ENCODE peak calls at places on chromosomes 7 and 10, in nine cellular contexts. G is fibroblast of lung, S is lower lobe of right lung, V is heart left ventricle, A is upper lobe of right lung, R is fibroblast of the aortic adventitia, X is left ventricle myocardium inferior, C is astrocyte of the spinal cord, Q is fibroblast of villous mesenchyme. K is an unnamed sample.

GRCh38 chr7:41578700-41579099 is 124.2 kb downstream of the INHBA start:
- DNase-seq in Q (no peak), G (no peak), C (no peak), V (no peak), S (no peak), X (no peak), R (no peak), A (no peak), K (no peak)

GRCh38 chr10:71996598-71997371 is 32.6 kb downstream of the CHST3 start:
- DNase-seq in A (no peak), R (no peak), S (no peak), X (no peak), C (no peak), G (no peak), V (no peak), Q (no peak), K (no peak)

GRCh38 chr7:75892634-75893272 is 13.9 kb downstream of the RHBDD2 start:
- DNase-seq in G (peak), C (no peak), S (peak), R (peak), Q (peak), V (peak), A (peak), X (peak), K (no peak)

GRCh38 chr10:79406683-79407396 is 38.6 kb downstream of the ZCCHC24 start:
- DNase-seq in V (peak), C (no peak), R (no peak), A (no peak), G (no peak), Q (no peak), X (no peak), S (peak), K (no peak)

GRCh38 chr10:98299341-98299740 is 31.3 kb upstream of the LOXL4 start:
- DNase-seq in S (no peak), C (no peak), Q (peak), G (peak), X (no peak), V (no peak), A (no peak), R (no peak), K (no peak)

GRCh38 chr10:69418052-69418752 is 1.5 kb upstream of the TACR2 start:
- DNase-seq in C (no peak), Q (peak), R (no peak), A (no peak), G (no peak), X (no peak), V (no peak), S (no peak), K (no peak)

GRCh38 chr7:3191545-3191944 is 109.5 kb upstream of the SDK1 start:
- DNase-seq in R (no peak), S (no peak), V (no peak), A (no peak), C (no peak), X (no peak), G (no peak), Q (no peak), K (no peak)

GRCh38 chr7:148434887-148435286 is 155.7 kb upstream of the C7orf33 start:
- DNase-seq in V (no peak), A (no peak), X (no peak), Q (no peak), R (no peak), G (no peak), S (no peak), C (no peak), K (no peak)

GRCh38 chr10:113138937-113139585 is 189.0 kb downstream of the TCF7L2 start:
- DNase-seq in Q (peak), C (no peak), R (no peak), V (no peak), S (no peak), X (no peak), A (no peak), G (no peak), K (no peak)

GRCh38 chr7:5396542-5396941 is 27.1 kb downstream of the TNRC18 start:
- DNase-seq in S (peak), A (peak), C (no peak), R (no peak), V (no peak), X (no peak), Q (peak), G (peak), K (no peak)
- TF ChIP-seq CTCF in S (peak), A (peak), C (no peak), R (no peak), V (no peak), X (peak), Q (peak), G (no peak), K (no peak)

DNA sequence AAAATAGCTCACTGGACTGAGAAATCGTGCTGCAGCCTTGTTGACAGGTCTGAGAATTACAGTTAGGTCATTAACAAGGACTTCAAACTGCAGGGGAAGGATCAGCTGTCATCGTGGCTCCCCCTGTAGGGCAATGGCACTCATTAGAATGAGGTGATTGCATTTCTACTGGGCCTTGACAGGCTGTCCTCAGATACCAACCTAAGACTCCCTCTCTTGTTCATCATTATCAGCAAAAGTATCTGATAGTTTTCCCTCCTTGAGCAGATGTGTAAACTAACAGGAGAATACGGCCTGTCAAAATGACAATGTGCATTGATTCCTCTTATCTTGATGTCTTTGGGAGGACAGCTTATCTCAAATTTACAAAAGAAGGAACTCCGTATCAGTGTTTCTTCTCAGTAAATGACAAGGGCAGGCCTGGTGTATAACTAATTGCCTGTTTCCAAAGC is 648.5 kb upstream of the LRRN3 start:
- DNase-seq in Q (peak), G (peak), C (peak), S (no peak), A (no peak), X (no peak), V (no peak), R (no peak), K (no peak)
- H3K4me3 ChIP-seq in Q (no peak), G (no peak), C (no peak), S (no peak), A (no peak), X (no peak), V (no peak), R (no peak), K (no peak)

DNA sequence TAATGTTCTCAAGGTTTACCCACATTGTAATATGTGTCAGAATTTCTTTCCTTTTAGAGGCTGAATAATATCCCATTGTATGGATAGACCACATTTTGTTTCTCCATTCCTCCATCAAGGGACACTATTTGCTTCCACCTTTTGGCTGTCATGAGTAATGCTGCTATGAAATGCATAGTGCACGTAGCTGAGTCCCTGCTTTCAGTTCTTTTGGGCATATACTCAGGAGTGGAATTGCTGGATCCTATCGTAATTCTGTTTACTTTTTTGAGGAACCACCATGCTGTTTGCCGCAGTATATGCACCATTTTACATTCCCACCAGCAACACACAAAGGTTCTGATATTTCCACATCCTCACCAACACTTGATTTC is 60.0 kb downstream of the PRF1 start:
- DNase-seq in A (no peak), R (peak), G (peak), V (no peak), C (no peak), S (no peak), Q (peak), X (no peak), K (no peak)
- TF ChIP-seq CTCF in A (peak), R (peak), G (peak), V (no peak), C (peak), S (no peak), Q (peak), X (peak), K (peak)

GRCh38 chr7:32894171-32894570 is 2.6 kb upstream of the KBTBD2 start:
- DNase-seq in G (no peak), X (no peak), A (no peak), V (no peak), C (no peak), S (no peak), Q (no peak), R (no peak), K (no peak)
- H3K4me3 ChIP-seq in G (no peak), X (no peak), A (no peak), V (no peak), C (no peak), S (no peak), Q (no peak), R (no peak), K (no peak)

GRCh38 chr7:151454306-151454705 is 14.4 kb upstream of the CRYGN start:
- DNase-seq in A (no peak), Q (peak), S (no peak), G (no peak), R (no peak), C (no peak), X (no peak), V (peak), K (peak)
- TF ChIP-seq CTCF in A (no peak), Q (no peak), S (no peak), G (no peak), R (no peak), C (no peak), X (no peak), V (no peak), K (no peak)

GRCh38 chr10:95260397-95260881 is 30.4 kb downstream of the PDLIM1 start:
- DNase-seq in R (peak), V (no peak), C (peak), X (no peak), A (no peak), S (no peak), Q (peak), G (peak), K (peak)
- H3K4me3 ChIP-seq in R (no peak), V (no peak), C (no peak), X (peak), A (no peak), S (no peak), Q (no peak), G (no peak), K (no peak)